ENCODE peak calls at places on chromosome 1, in ten cellular contexts. K is spleen, F is upper lobe of right lung, Q is thoracic aorta, X is cardiac muscle cell, I is transverse colon, Y is endothelial cell of umbilical vein, R is adrenal gland, Z is kidney, L is sigmoid colon. D is an unnamed sample.
A peak's percentile ranks its signal among the peaks of the same experiment; 100 is the strongest.

GRCh38 chr1:228334226-228334935 is 72.3 kb downstream of the TRIM11 start:
- DNase-seq in R (no peak), Q (no peak), Z (peak; percentile 44), Y (no peak), X (no peak), L (peak; percentile 47), K (no peak), I (peak; percentile 4), F (peak; percentile 53), D (peak; percentile 29)

GRCh38 chr1:53415432-53415831 is 43.8 kb upstream of the DMRTB1 start:
- DNase-seq in Z (no peak), L (peak; percentile 39), F (no peak), X (no peak), Q (no peak), K (no peak), I (no peak), R (no peak), Y (no peak), D (no peak)

GRCh38 chr1:155192346-155193274 is 15.1 kb downstream of the THBS3 start:
- DNase-seq in I (peak; percentile 85), F (peak; percentile 91), R (no peak), Q (no peak), L (no peak), Y (no peak), X (no peak), K (no peak), Z (peak; percentile 95), D (no peak)

GRCh38 chr1:245972476-245972875 is 534.6 kb downstream of the SMYD3 start:
- DNase-seq in Q (no peak), F (no peak), I (no peak), X (no peak), R (no peak), L (no peak), K (no peak), Y (no peak), Z (no peak), D (no peak)

GRCh38 chr1:188817814-188818213 is 1659.8 kb downstream of the BRINP3 start:
- DNase-seq in I (no peak), R (no peak), X (no peak), Q (no peak), Y (peak; percentile 11), Z (no peak), F (no peak), K (no peak), L (no peak), D (no peak)

GRCh38 chr1:35847935-35848565 is 35.0 kb upstream of the AGO1 start:
- DNase-seq in F (no peak), X (no peak), Z (no peak), I (no peak), R (no peak), Q (no peak), K (no peak), Y (peak; percentile 16), L (no peak), D (no peak)

GRCh38 chr1:172390620-172391491 is 29.6 kb upstream of the C1orf105 start:
- DNase-seq in F (no peak), Z (peak; percentile 83), K (peak; percentile 82), Y (peak; percentile 28), X (no peak), R (peak; percentile 26), Q (no peak), I (peak; percentile 26), L (peak; percentile 62), D (no peak)

GRCh38 chr1:2789164-2789985 is 12.1 kb downstream of the TTC34 start:
- DNase-seq in F (peak; percentile 51), X (no peak), R (no peak), K (peak; percentile 47), Q (no peak), I (no peak), Z (peak; percentile 49), L (peak; percentile 22), Y (no peak), D (no peak)

GRCh38 chr1:89201489-89201794 is 2.7 kb upstream of the GBP4 start:
- DNase-seq in Q (no peak), R (no peak), Z (no peak), X (peak; percentile 53), Y (no peak), L (no peak), F (no peak), I (no peak), K (no peak), D (no peak)
- H3K4me3 ChIP-seq in Q (no peak overlapping the region), R (no peak overlapping the region), Z (no peak overlapping the region), X (no peak overlapping the region), Y (no peak overlapping the region), L (no peak overlapping the region), F (no peak overlapping the region), I (no peak overlapping the region), K (no peak overlapping the region), D (no peak overlapping the region)

GRCh38 chr1:28394136-28394535 is 24.6 kb downstream of the PHACTR4 start:
- DNase-seq in L (no peak), Q (no peak), Y (no peak), F (no peak), X (no peak), K (no peak), R (no peak), Z (no peak), I (no peak), D (no peak)

GRCh38 chr1:28392027-28392652 is 22.6 kb downstream of the PHACTR4 start:
- DNase-seq in K (no peak), R (peak; percentile 73), L (no peak), Z (no peak), F (no peak), I (no peak), Q (no peak), X (no peak), Y (no peak), D (no peak)

DNA sequence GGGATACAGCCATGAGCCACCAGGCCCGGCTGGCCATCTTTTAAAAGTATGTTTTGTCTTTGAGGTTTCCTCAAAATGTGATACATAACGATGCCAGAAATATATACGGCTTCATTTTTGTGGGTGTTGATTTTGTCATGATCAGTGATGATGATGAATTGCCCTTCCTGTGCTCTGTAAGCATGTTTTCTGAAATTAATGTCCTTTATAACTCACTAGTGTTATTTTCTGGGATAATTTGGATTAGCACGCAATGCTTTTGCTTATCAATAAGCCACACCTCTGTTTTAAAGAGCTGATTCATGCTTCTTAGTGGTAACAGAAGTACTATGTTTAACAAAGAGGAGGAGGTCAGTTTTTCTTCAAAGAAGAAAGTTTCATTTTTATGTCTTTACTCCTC is 25.6 kb downstream of the PHACTR4 start:
- DNase-seq in Y (no peak), X (no peak), Z (no peak), Q (no peak), F (no peak), I (no peak), R (no peak), L (no peak), K (no peak), D (no peak)
- H3K27ac ChIP-seq in Y (no peak overlapping the region), X (no peak overlapping the region), Z (no peak overlapping the region), Q (no peak overlapping the region), F (no peak overlapping the region), I (peak overlapping the region; percentile 13), R (no peak overlapping the region), L (no peak overlapping the region), K (no peak overlapping the region), D (no peak overlapping the region)

GRCh38 chr1:209845405-209845725 is 17.6 kb downstream of the UTP25 start:
- DNase-seq in Y (no peak), F (no peak), R (no peak), X (peak; percentile 9), Q (no peak), Z (no peak), K (no peak), L (no peak), I (no peak), D (no peak)

GRCh38 chr1:209854196-209854595 is 26.4 kb downstream of the UTP25 start:
- DNase-seq in I (no peak), Z (no peak), R (no peak), K (no peak), F (no peak), Q (no peak), X (no peak), L (no peak), Y (no peak), D (no peak)

GRCh38 chr1:209849388-209849787 is 21.6 kb downstream of the UTP25 start:
- DNase-seq in X (no peak), Z (no peak), R (no peak), Q (no peak), I (no peak), F (no peak), K (no peak), L (no peak), Y (no peak), D (no peak)

GRCh38 chr1:209853677-209854076 is 25.9 kb downstream of the UTP25 start:
- DNase-seq in R (no peak), Z (no peak), F (no peak), K (no peak), I (no peak), Y (no peak), L (no peak), X (no peak), Q (no peak), D (no peak)

DNA sequence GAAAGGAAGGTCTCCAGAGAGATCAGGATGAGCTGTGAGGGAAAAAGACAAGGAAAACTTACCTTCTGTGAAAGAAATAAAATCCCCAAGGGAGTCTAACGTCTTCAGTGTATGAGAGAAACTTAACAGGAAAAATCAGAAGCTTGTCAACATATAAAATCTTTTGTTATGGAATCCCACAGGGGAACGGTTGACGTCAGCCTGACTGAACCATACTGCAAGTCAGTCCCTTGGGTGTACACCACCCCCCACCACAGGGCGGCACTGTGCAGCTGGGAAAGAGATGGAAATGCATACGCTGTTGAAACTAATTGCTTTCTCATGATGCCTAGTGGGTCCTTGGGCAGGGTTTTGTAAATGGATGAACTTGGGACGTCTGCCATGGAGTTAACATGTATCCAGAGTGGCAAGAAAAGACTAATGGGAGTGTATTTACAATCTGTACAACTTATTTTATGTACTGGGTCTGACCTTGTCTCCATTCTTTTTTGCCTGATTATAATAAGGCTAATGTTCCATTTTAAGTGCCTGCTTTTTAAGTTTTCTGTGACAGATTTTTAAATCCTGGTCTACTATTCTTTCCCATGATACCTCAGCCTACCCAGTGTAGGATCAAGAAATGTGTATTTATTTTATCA is 22.7 kb downstream of the UTP25 start:
- DNase-seq in K (no peak), L (no peak), Z (no peak), R (peak; percentile 59), Q (no peak), I (peak; percentile 13), F (no peak), X (peak; percentile 64), Y (peak; percentile 59), D (no peak)
- TF ChIP-seq CTCF in K (peak; percentile 27), L (no peak), Z (peak; percentile 39), R (peak; percentile 50), Q (no peak), I (peak; percentile 30), F (peak; percentile 40), X (peak; percentile 79), Y (peak; percentile 76), D (no peak)

GRCh38 chr1:19644422-19644760 is 280 bp downstream of the NBL1 start:
- DNase-seq in R (no peak), X (peak; percentile 41), L (no peak), F (no peak), Z (no peak), K (no peak), Q (no peak), Y (peak; percentile 17), I (no peak), D (no peak)

GRCh38 chr1:19646366-19646765 is 2.3 kb downstream of the NBL1 start:
- DNase-seq in I (peak; percentile 89), K (no peak), X (no peak), R (no peak), Q (no peak), L (no peak), Y (no peak), Z (peak; percentile 77), F (no peak), D (no peak)

GRCh38 chr1:19644761-19645543 is 841 bp downstream of the NBL1 start:
- DNase-seq in K (no peak), F (no peak), Q (no peak), L (no peak), I (peak; percentile 54), X (peak; percentile 18), Y (peak; percentile 24), R (no peak), Z (peak; percentile 83), D (peak; percentile 78)

GRCh38 chr1:19646771-19647319 is 2.7 kb downstream of the NBL1 start:
- DNase-seq in I (no peak), F (no peak), X (no peak), K (no peak), L (no peak), Z (peak; percentile 18), Q (no peak), Y (no peak), R (no peak), D (no peak)

GRCh38 chr1:19645544-19646252 is 1.6 kb downstream of the NBL1 start:
- DNase-seq in F (peak; percentile 62), Z (peak; percentile 74), I (peak; percentile 34), R (no peak), L (no peak), Q (no peak), Y (peak; percentile 34), X (no peak), K (no peak), D (peak; percentile 72)
- H3K4me3 ChIP-seq in F (peak overlapping the region; percentile 66), Z (no peak overlapping the region), I (peak overlapping the region; percentile 60), R (no peak overlapping the region), L (peak overlapping the region; percentile 80), Q (peak overlapping the region; percentile 72), Y (peak overlapping the region; percentile 31), X (no peak overlapping the region), K (peak overlapping the region; percentile 49), D (peak overlapping the region; percentile 94)

D was measured in coronary artery.